ENCODE peak calls at places on chromosomes 11 and 22, in seven cellular contexts. R is epithelial cell of esophagus; N is choroid plexus epithelial cell; P is stimulated activated CD4-positive, alpha-beta T cell treated with anti-CD3 and anti-CD28 coated beads, Interleukin-2, amount 100 ng/mL, for 48 hours; F is activated CD4-positive, alpha-beta T cell treated with anti-CD3 and anti-CD28 coated beads for 24 hours; Q is AG20443; K is cardiac muscle cell. Z is an unnamed sample.

GRCh38 chr11:72609045-72609444 is 65.2 kb downstream of the PDE2A start:
- DNase-seq in Q (peak; percentile 50), N (peak; percentile 71), P (no peak), R (peak; percentile 35), K (peak; percentile 54), F (no peak), Z (peak; percentile 31)

GRCh38 chr11:21710791-21711190 is 482.1 kb upstream of the ANO5 start:
- DNase-seq in K (no peak), N (no peak), R (peak; percentile 43), F (no peak), P (no peak), Q (no peak), Z (no peak)

GRCh38 chr22:28831140-28832072 is 31.0 kb upstream of the XBP1 start:
- DNase-seq in P (no peak), K (no peak), Q (no peak), N (no peak), R (no peak), F (no peak), Z (no peak)

GRCh38 chr11:10916674-10917073 is 58.8 kb upstream of the ZBED5 start:
- DNase-seq in N (no peak), Q (no peak), P (no peak), F (no peak), K (no peak), R (peak; percentile 87), Z (no peak)

GRCh38 chr11:19868281-19868821 is 155.7 kb downstream of the NAV2 start:
- DNase-seq in F (no peak), P (no peak), N (peak; percentile 92), K (peak; percentile 96), Q (peak; percentile 89), R (peak; percentile 70), Z (peak; percentile 84)

GRCh38 chr22:38614331-38615122 is 41.7 kb downstream of the FAM227A start:
- DNase-seq in N (peak; percentile 45), F (no peak), Q (no peak), R (no peak), P (no peak), K (no peak), Z (no peak)

GRCh38 chr11:66012371-66012945 is 650 bp downstream of the CST6 start:
- DNase-seq in P (no peak), N (no peak), K (no peak), R (no peak), F (no peak), Q (no peak), Z (no peak)

GRCh38 chr22:46355369-46355995 is 20.0 kb downstream of the TRMU start:
- DNase-seq in N (peak; percentile 73), K (peak; percentile 68), F (peak; percentile 49), P (peak; percentile 60), Q (peak; percentile 87), R (peak; percentile 68), Z (peak; percentile 78)

GRCh38 chr22:49090853-49091135 is 736.9 kb downstream of the BRD1 start:
- DNase-seq in P (no peak), K (no peak), F (no peak), R (no peak), N (no peak), Q (no peak), Z (no peak)